ENCODE peak calls at places on chromosomes 2 and 18, in ten cellular contexts. T, K, U, I, Q, G, A, H, P and C are unnamed samples.

GRCh38 chr18:73693091-73693490 is 454.5 kb downstream of the FBXO15 start:
- DNase-seq in I (no peak), T (no peak), G (no peak), U (no peak), Q (no peak), K (no peak), P (no peak), A (no peak), H (no peak), C (no peak)

GRCh38 chr2:46134531-46135229 is 162.5 kb upstream of the EPAS1 start:
- DNase-seq in T (no peak), G (no peak), I (no peak), K (no peak), U (no peak), P (peak; percentile 73), A (no peak), H (peak; percentile 45), Q (no peak), C (peak; percentile 68)

GRCh38 chr2:61834893-61835292 is 19.0 kb downstream of the FAM161A start:
- DNase-seq in P (no peak), K (no peak), H (no peak), I (no peak), U (no peak), A (no peak), G (no peak), Q (no peak), T (no peak), C (no peak)

GRCh38 chr2:224453892-224454291 is 52.0 kb upstream of the FAM124B start:
- DNase-seq in A (no peak), T (no peak), G (no peak), P (no peak), Q (no peak), I (no peak), U (no peak), K (no peak), H (no peak), C (no peak)

GRCh38 chr2:234488913-234489451 is 7.9 kb downstream of the ARL4C start:
- DNase-seq in A (peak; percentile 65), H (no peak), G (no peak), Q (no peak), K (peak; percentile 51), P (no peak), T (no peak), I (no peak), U (no peak), C (no peak)

GRCh38 chr2:1869987-1870386 is 125.7 kb upstream of the PXDN start:
- DNase-seq in U (no peak), G (no peak), A (no peak), P (no peak), H (no peak), Q (no peak), T (no peak), K (no peak), I (no peak), C (no peak)

GRCh38 chr2:106708189-106708588 is 177.8 kb downstream of the ST6GAL2 start:
- DNase-seq in U (no peak), H (no peak), K (no peak), I (no peak), Q (no peak), P (no peak), A (no peak), G (no peak), T (no peak), C (no peak)

GRCh38 chr18:78115896-78116561 is 863.6 kb upstream of the SALL3 start:
- DNase-seq in T (no peak), P (no peak), K (no peak), Q (no peak), I (no peak), A (no peak), G (no peak), U (no peak), H (no peak), C (no peak)

GRCh38 chr2:233448220-233448559 is 93.9 kb downstream of the DGKD start:
- DNase-seq in T (no peak), A (no peak), P (no peak), Q (no peak), I (peak; percentile 31), H (peak; percentile 64), K (no peak), G (no peak), U (peak; percentile 69), C (no peak)

GRCh38 chr2:171952748-171953147 is 30.5 kb downstream of the HAT1 start:
- DNase-seq in K (no peak), I (no peak), U (no peak), P (no peak), G (no peak), A (no peak), T (no peak), H (no peak), Q (no peak), C (no peak)

GRCh38 chr2:24520175-24520574 is 29.1 kb downstream of the NCOA1 start:
- DNase-seq in I (no peak), P (no peak), K (no peak), A (no peak), T (no peak), H (no peak), U (no peak), G (no peak), Q (no peak), C (no peak)

GRCh38 chr18:2002178-2002577 is 569.1 kb downstream of the METTL4 start:
- DNase-seq in Q (no peak), U (no peak), A (no peak), I (no peak), T (no peak), G (no peak), P (no peak), K (no peak), H (peak; percentile 77), C (no peak)

GRCh38 chr2:47639469-47639868 is 143.5 kb upstream of the MSH6 start:
- DNase-seq in T (no peak), G (no peak), I (no peak), U (no peak), K (no peak), A (no peak), Q (no peak), H (peak; percentile 22), P (no peak), C (no peak)

GRCh38 chr18:5420909-5421308 is 122.9 kb downstream of the EPB41L3 start:
- DNase-seq in Q (no peak), P (no peak), U (no peak), T (no peak), K (no peak), G (no peak), I (no peak), H (no peak), A (no peak), C (no peak)

GRCh38 chr2:165796819-165797530 is 2.9 kb upstream of the GALNT3 start:
- DNase-seq in I (no peak), U (no peak), H (no peak), P (no peak), Q (no peak), G (no peak), T (no peak), A (no peak), K (no peak), C (no peak)

GRCh38 chr2:31049913-31050588 is 88.2 kb downstream of the GALNT14 start:
- DNase-seq in A (no peak), K (no peak), Q (no peak), I (no peak), P (no peak), T (no peak), H (peak; percentile 9), G (no peak), U (no peak), C (no peak)

GRCh38 chr18:23220355-23220754 is 85.1 kb downstream of the CABLES1 start:
- DNase-seq in A (no peak), Q (no peak), T (no peak), I (no peak), G (no peak), K (no peak), P (no peak), H (no peak), U (no peak), C (no peak)

GRCh38 chr2:8987413-8987812 is 16.1 kb downstream of the MBOAT2 start:
- DNase-seq in G (no peak), A (no peak), H (no peak), P (no peak), Q (no peak), K (no peak), U (no peak), T (no peak), I (no peak), C (no peak)

GRCh38 chr2:101223814-101224231 is 28.9 kb upstream of the CNOT11 start:
- DNase-seq in A (no peak), H (peak; percentile 85), U (no peak), K (peak; percentile 75), Q (no peak), T (peak; percentile 88), I (no peak), P (no peak), G (peak; percentile 4), C (no peak)

GRCh38 chr2:132252191-132252893 is 90.6 kb upstream of the ANKRD30BL start:
- DNase-seq in U (no peak), P (no peak), G (no peak), Q (no peak), A (no peak), I (no peak), H (no peak), K (no peak), T (no peak), C (no peak)

GRCh38 chr2:196927318-196928225 is 1.1 kb upstream of the PGAP1 start:
- DNase-seq in A (peak; percentile 30), H (peak; percentile 76), Q (peak; percentile 80), K (peak; percentile 13), P (peak; percentile 90), I (no peak), T (peak; percentile 35), G (peak; percentile 8), U (no peak), C (no peak)

GRCh38 chr2:191376981-191377629 is 131.9 kb downstream of the MYO1B start:
- DNase-seq in U (no peak), A (no peak), G (no peak), H (peak; percentile 86), T (peak; percentile 90), I (peak; percentile 6), Q (peak; percentile 89), P (peak; percentile 94), K (no peak), C (peak; percentile 8)

GRCh38 chr2:143901185-143901842 is 618.6 kb downstream of the ZEB2 start:
- DNase-seq in U (no peak), Q (peak; percentile 83), G (no peak), P (peak; percentile 31), A (no peak), T (peak; percentile 70), I (no peak), H (peak; percentile 71), K (no peak), C (no peak)

GRCh38 chr18:23487738-23488625 is 15.3 kb upstream of the RMC1 start:
- DNase-seq in G (no peak), A (no peak), P (no peak), I (peak; percentile 37), Q (no peak), T (peak; percentile 11), U (no peak), H (peak; percentile 85), K (peak; percentile 62), C (peak; percentile 38)

GRCh38 chr2:203824653-203825052 is 42.9 kb upstream of the CTLA4 start:
- DNase-seq in U (no peak), K (no peak), I (no peak), P (no peak), A (no peak), G (no peak), H (no peak), Q (no peak), T (no peak), C (no peak)

GRCh38 chr2:226334981-226335720 is 464.5 kb downstream of the IRS1 start:
- DNase-seq in A (no peak), I (no peak), G (no peak), P (no peak), K (no peak), H (no peak), Q (no peak), U (no peak), T (peak; percentile 48), C (no peak)

GRCh38 chr2:28101892-28102291 is 211.4 kb downstream of the BABAM2 start:
- DNase-seq in I (no peak), T (no peak), H (no peak), K (no peak), Q (no peak), G (no peak), P (no peak), A (no peak), U (no peak), C (no peak)

GRCh38 chr2:122203523-122203922 is 448.1 kb downstream of the TSN start:
- DNase-seq in U (no peak), G (no peak), T (peak; percentile 39), K (no peak), A (no peak), I (no peak), Q (peak; percentile 78), P (peak; percentile 48), H (no peak), C (peak; percentile 39)